ENCODE peak calls at places on chromosomes 5 and 9, in six cellular contexts. C, E, D, A, W and P are unnamed samples.

GRCh38 chr5:124641154-124641792 is 105.2 kb downstream of the ZNF608 start:
- DNase-seq in C (no peak), E (no peak), D (no peak), A (no peak), W (no peak), P (no peak)

GRCh38 chr9:137064027-137064879 is 6.1 kb downstream of the SAPCD2 start:
- DNase-seq in C (peak), E (peak), D (peak), A (peak), W (no peak), P (peak)

GRCh38 chr5:145811834-145812625 is 23.1 kb downstream of the PRELID2 start:
- DNase-seq in C (no peak), E (peak), D (no peak), A (no peak), W (peak), P (peak)

GRCh38 chr5:42982107-42982622 is 58.0 kb downstream of the ANXA2R start:
- DNase-seq in C (peak), E (no peak), D (no peak), A (no peak), W (no peak), P (no peak)

GRCh38 chr9:20405086-20405485 is 217.2 kb downstream of the MLLT3 start:
- DNase-seq in C (no peak), E (no peak), D (no peak), A (no peak), W (no peak), P (no peak)

GRCh38 chr9:70529833-70530232 is 115.4 kb upstream of the KLF9 start:
- DNase-seq in C (no peak), E (no peak), D (no peak), A (no peak), W (no peak), P (no peak)

GRCh38 chr5:154038241-154038603 is 488 bp downstream of the FAM114A2 start:
- DNase-seq in C (no peak), E (peak), D (no peak), A (no peak), W (no peak), P (no peak)

GRCh38 chr5:135139397-135140134 is 105.5 kb upstream of the PITX1 start:
- DNase-seq in C (no peak), E (no peak), D (peak), A (no peak), W (peak), P (peak)

GRCh38 chr5:56757077-56757476 is 58.3 kb upstream of the MAP3K1 start:
- DNase-seq in C (no peak), E (no peak), D (no peak), A (no peak), W (no peak), P (peak)

GRCh38 chr5:52560366-52560765 is 227.3 kb upstream of the ITGA1 start:
- DNase-seq in C (no peak), E (no peak), D (no peak), A (no peak), W (no peak), P (peak)

GRCh38 chr9:14451949-14452348 is 138.0 kb upstream of the NFIB start:
- DNase-seq in C (no peak), E (peak), D (no peak), A (no peak), W (no peak), P (no peak)

GRCh38 chr5:10705736-10706135 is 55.3 kb downstream of the DAP start:
- DNase-seq in C (no peak), E (no peak), D (no peak), A (no peak), W (no peak), P (no peak)

GRCh38 chr5:79396265-79396664 is 117.7 kb downstream of the HOMER1 start:
- DNase-seq in C (no peak), E (no peak), D (no peak), A (no peak), W (no peak), P (peak)

GRCh38 chr5:1172670-1173404 is 28.6 kb upstream of the SLC6A19 start:
- DNase-seq in C (no peak), E (no peak), D (no peak), A (no peak), W (no peak), P (no peak)

GRCh38 chr5:107067391-107067790 is 603.3 kb downstream of the EFNA5 start:
- DNase-seq in C (peak), E (peak), D (peak), A (no peak), W (no peak), P (no peak)

GRCh38 chr9:131406567-131407436 is 12.9 kb downstream of the PRRC2B start:
- DNase-seq in C (no peak), E (no peak), D (no peak), A (no peak), W (no peak), P (no peak)

GRCh38 chr5:65244031-65244430 is 237.7 kb downstream of the ADAMTS6 start:
- DNase-seq in C (no peak), E (no peak), D (no peak), A (no peak), W (no peak), P (no peak)

GRCh38 chr9:5688109-5688508 is 59.2 kb downstream of the RIC1 start:
- DNase-seq in C (no peak), E (peak), D (no peak), A (no peak), W (no peak), P (peak)

GRCh38 chr5:116914869-116915504 is 340.4 kb upstream of the SEMA6A start:
- DNase-seq in C (no peak), E (no peak), D (no peak), A (no peak), W (no peak), P (no peak)

GRCh38 chr5:136763548-136763947 is 398.2 kb upstream of the TRPC7 start:
- DNase-seq in C (no peak), E (no peak), D (no peak), A (no peak), W (no peak), P (no peak)

GRCh38 chr5:56698463-56699381 is 116.6 kb upstream of the MAP3K1 start:
- DNase-seq in C (no peak), E (peak), D (no peak), A (no peak), W (no peak), P (no peak)

GRCh38 chr5:140678993-140679392 is 5.6 kb upstream of the DND1 start:
- DNase-seq in C (no peak), E (no peak), D (no peak), A (no peak), W (no peak), P (no peak)

GRCh38 chr9:16175461-16175860 is 622.6 kb downstream of the CCDC171 start:
- DNase-seq in C (no peak), E (no peak), D (no peak), A (no peak), W (no peak), P (no peak)

GRCh38 chr5:32581010-32581785 is 4.2 kb upstream of the SUB1 start:
- DNase-seq in C (no peak), E (no peak), D (no peak), A (no peak), W (no peak), P (no peak)

GRCh38 chr5:4019841-4020240 is 424.2 kb downstream of the IRX1 start:
- DNase-seq in C (no peak), E (no peak), D (no peak), A (no peak), W (no peak), P (no peak)

GRCh38 chr5:67462150-67462549 is 265.6 kb upstream of the CD180 start:
- DNase-seq in C (no peak), E (no peak), D (no peak), A (no peak), W (no peak), P (no peak)

GRCh38 chr5:87113848-87114247 is 153.8 kb upstream of the RASA1 start:
- DNase-seq in C (no peak), E (no peak), D (no peak), A (no peak), W (peak), P (peak)

GRCh38 chr5:88660326-88660946 is 222.5 kb downstream of the MEF2C start:
- DNase-seq in C (peak), E (peak), D (no peak), A (no peak), W (no peak), P (no peak)

GRCh38 chr9:121053544-121053943 is 3.5 kb upstream of the C5 start:
- DNase-seq in C (no peak), E (no peak), D (no peak), A (no peak), W (no peak), P (no peak)

GRCh38 chr9:121059513-121059912 is 9.4 kb upstream of the C5 start:
- DNase-seq in C (no peak), E (no peak), D (no peak), A (no peak), W (no peak), P (no peak)

GRCh38 chr9:121057821-121058220 is 7.7 kb upstream of the C5 start:
- DNase-seq in C (no peak), E (no peak), D (no peak), A (no peak), W (no peak), P (no peak)

GRCh38 chr9:121059998-121060636 is 10.0 kb upstream of the C5 start:
- DNase-seq in C (no peak), E (peak), D (peak), A (no peak), W (no peak), P (peak)

GRCh38 chr9:121055642-121056143 is 5.6 kb upstream of the C5 start:
- DNase-seq in C (peak), E (peak), D (peak), A (no peak), W (no peak), P (peak)
- TF ChIP-seq CTCF in C (peak), E (peak), D (peak), A (no peak), W (peak), P (peak)

DNA sequence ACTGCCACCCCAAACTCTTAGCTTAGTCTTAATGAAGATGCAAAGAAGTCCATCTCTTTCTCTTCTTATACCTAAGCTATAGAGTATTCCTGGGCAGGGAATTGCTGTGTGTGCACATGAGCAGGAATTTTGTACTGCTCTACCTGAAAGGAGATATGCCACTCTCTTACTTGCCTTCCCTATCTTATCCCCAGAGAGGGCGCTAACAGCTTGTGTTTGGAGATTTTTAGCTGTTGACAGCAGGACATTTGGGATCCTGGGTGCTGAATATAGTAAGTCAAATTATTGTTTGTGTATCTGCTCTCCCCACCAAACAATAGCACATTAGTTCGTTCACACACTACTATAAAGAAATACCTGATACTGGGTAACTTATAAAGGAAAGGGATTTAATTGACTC is 159.5 kb downstream of the GABRG2 start:
- DNase-seq in C (peak), E (no peak), D (no peak), A (no peak), W (no peak), P (peak)
- TF ChIP-seq CTCF in C (peak), E (no peak), D (no peak), A (no peak), W (no peak), P (peak)

DNA sequence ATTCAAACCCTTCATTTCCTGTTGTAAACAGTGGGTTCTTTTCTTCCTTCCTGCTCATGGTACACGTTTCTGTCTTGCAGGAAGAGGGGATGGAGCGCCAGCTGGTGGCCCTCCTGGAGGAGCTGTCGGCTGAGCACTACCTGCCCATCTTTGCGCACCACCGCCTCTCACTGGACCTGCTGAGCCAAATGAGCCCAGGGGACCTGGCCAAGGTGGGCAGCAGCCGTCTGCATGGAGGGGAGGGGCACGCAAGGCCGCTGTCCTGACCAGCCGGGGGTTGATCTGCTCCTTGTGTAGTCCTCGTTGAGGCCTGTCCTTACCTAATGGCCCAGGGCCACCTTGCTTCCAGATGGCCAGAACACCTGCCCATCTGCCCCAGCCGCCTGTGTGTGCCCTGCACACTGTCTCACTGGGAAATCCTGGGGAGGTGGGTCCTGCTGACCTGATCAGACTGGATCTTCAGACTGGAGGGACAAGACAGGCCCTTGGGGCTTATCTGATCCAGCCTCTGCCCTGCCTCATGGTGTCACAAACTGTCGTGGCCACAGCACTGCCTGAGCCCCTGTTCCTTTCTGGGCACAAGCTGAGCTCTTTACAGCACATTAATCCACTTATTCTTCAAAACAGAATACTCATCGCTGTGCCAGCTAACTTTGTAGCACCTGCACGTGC is 44.7 kb downstream of the LRSAM1 start:
- DNase-seq in C (no peak), E (no peak), D (no peak), A (no peak), W (no peak), P (no peak)
- TF ChIP-seq CTCF in C (no peak), E (no peak), D (no peak), A (no peak), W (no peak), P (no peak)

GRCh38 chr5:72320022-72320898 is at the start of the genes MRPS27 and PTCD2:
- DNase-seq in C (peak), E (peak), D (peak), A (peak), W (peak), P (peak)
- TF ChIP-seq CTCF in C (peak), E (peak), D (no peak), A (no peak), W (peak), P (no peak)

GRCh38 chr9:35499029-35499700 is 9.3 kb downstream of the RUSC2 start:
- DNase-seq in C (no peak), E (no peak), D (no peak), A (no peak), W (no peak), P (no peak)

GRCh38 chr9:35500130-35500748 is 10.3 kb downstream of the RUSC2 start:
- DNase-seq in C (no peak), E (no peak), D (no peak), A (no peak), W (no peak), P (no peak)

GRCh38 chr9:35499701-35500030 is 9.8 kb downstream of the RUSC2 start:
- DNase-seq in C (no peak), E (no peak), D (no peak), A (no peak), W (no peak), P (no peak)

GRCh38 chr9:35490910-35491465 is 1.1 kb downstream of the RUSC2 start:
- DNase-seq in C (no peak), E (no peak), D (no peak), A (no peak), W (no peak), P (peak)

DNA sequence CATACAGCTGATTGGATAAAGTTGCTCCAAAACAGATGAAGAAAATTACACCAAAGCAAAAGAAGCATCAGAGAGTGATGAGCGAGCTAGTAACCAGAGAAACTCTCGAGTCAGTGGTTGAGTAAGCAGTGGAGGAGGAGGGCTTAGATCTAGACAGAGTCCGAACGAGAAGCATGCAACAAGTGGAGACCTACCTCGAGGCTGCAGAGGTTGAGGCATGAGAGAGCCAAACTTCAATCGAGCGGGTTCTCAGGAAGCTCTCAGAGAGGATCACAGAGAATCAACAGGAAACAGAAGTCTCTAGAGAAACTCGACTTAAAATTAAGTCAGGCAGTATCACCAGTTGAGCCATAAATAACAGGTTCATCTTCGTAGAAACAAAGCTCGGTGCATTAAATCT is 6.1 kb downstream of the RUSC2 start:
- DNase-seq in C (no peak), E (no peak), D (no peak), A (no peak), W (no peak), P (no peak)
- TF ChIP-seq CTCF in C (no peak), E (no peak), D (no peak), A (no peak), W (no peak), P (no peak)

GRCh38 chr5:25540628-25541027 is 895.9 kb upstream of the CDH10 start:
- DNase-seq in C (no peak), E (no peak), D (no peak), A (no peak), W (no peak), P (no peak)

DNA sequence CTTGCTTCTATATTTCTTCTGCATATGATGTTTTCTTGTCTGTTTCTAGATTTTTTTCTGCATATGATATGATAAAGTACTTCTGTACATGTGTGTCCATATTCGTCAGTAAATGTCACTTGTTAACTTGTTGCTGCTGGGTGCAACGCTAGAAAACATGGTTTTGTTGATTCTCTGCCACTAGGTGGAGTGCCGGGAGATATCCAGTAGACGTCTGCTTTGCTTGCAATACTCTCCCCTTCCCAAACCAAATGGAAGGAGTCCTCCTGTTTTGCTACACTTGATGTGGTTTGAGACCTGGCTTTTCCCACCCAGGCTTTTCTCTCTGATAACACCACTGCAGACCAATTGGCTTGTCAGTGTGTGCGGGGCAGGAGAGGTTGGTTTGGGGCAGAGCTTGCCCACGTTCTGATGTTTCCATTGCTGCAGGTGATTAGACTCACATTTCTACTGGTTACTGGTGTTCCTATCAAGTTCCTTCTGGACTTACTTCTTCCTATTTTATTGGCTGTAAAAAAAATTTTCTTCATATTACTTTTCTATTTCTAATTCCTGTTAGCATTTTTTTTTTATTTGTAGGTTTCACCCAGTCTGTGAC is 900.0 kb upstream of the CDH10 start:
- DNase-seq in C (peak), E (peak), D (peak), A (no peak), W (no peak), P (peak)
- TF ChIP-seq CTCF in C (peak), E (peak), D (peak), A (no peak), W (no peak), P (peak)

DNA sequence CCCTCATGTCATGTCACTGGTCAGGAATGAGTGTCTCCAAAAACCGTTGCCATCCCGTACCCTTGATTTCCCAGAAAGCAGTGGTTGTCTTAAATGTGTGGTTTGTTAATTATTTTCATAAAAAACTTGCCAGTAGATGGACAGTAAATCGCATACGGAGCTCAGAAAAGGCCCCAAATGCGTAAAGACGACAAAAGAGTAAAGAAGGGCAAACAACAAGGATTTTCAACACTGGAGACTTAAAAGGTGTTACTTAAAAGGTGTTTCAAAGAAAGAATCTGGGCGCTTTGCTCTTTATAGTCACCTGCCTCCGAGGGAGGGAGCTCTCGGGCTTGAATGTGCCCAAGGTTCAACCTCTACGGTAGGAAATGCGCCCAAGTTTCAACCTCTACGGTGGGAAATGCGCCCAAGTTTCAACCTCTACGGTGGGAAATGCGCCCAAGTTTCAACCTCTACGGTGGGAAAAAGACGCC is 727 bp downstream of the KIF27 start:
- DNase-seq in C (no peak), E (no peak), D (no peak), A (no peak), W (no peak), P (peak)
- TF ChIP-seq CTCF in C (no peak), E (no peak), D (no peak), A (no peak), W (peak), P (peak)

GRCh38 chr9:78130004-78130403 is 98.4 kb upstream of the GNAQ start:
- DNase-seq in C (peak), E (no peak), D (no peak), A (peak), W (no peak), P (peak)
- TF ChIP-seq CTCF in C (peak), E (peak), D (no peak), A (no peak), W (peak), P (no peak)